ENCODE peak calls at places on chromosomes 13 and 19, in nine cellular contexts. S, L, A, O, D, C, K, Y and N are unnamed samples.

GRCh38 chr19:30319411-30319810 is 52.8 kb upstream of the ZNF536 start:
- DNase-seq in S (no peak), L (no peak), A (no peak), O (no peak), D (no peak), C (no peak), K (no peak), Y (no peak), N (no peak)

GRCh38 chr19:3671680-3672574 is 28.3 kb downstream of the PIP5K1C start:
- DNase-seq in S (no peak), L (no peak), A (no peak), O (peak; percentile 42), D (peak; percentile 52), C (peak; percentile 60), K (no peak), Y (no peak), N (no peak)

GRCh38 chr13:85864963-85865530 is 65.8 kb upstream of the SLITRK6 start:
- DNase-seq in S (no peak), L (no peak), A (no peak), O (peak; percentile 3), D (peak; percentile 1), C (no peak), K (no peak), Y (peak; percentile 11), N (peak; percentile 31)

GRCh38 chr13:97285221-97285955 is 63.3 kb downstream of the MBNL2 start:
- DNase-seq in S (no peak), L (no peak), A (no peak), O (peak; percentile 17), D (no peak), C (no peak), K (no peak), Y (no peak), N (no peak)

GRCh38 chr19:14369399-14370168 is 11.7 kb upstream of the ADGRE5 start:
- DNase-seq in S (peak; percentile 75), L (no peak), A (no peak), O (peak; percentile 76), D (peak; percentile 30), C (no peak), K (no peak), Y (peak; percentile 32), N (no peak)

GRCh38 chr13:109695402-109696190 is 90.8 kb downstream of the IRS2 start:
- DNase-seq in S (no peak), L (no peak), A (no peak), O (no peak), D (no peak), C (no peak), K (no peak), Y (no peak), N (no peak)

GRCh38 chr19:33298146-33298911 is 4.0 kb downstream of the CEBPA start:
- DNase-seq in S (no peak), L (peak; percentile 80), A (peak; percentile 39), O (no peak), D (no peak), C (no peak), K (peak; percentile 84), Y (no peak), N (peak; percentile 67)

GRCh38 chr19:10122066-10122465 is 2.4 kb upstream of the EIF3G start:
- DNase-seq in S (no peak), L (no peak), A (no peak), O (peak; percentile 64), D (peak; percentile 64), C (no peak), K (no peak), Y (no peak), N (no peak)

GRCh38 chr19:5916201-5916708 is 2.2 kb downstream of the CAPS start:
- DNase-seq in S (no peak), L (no peak), A (no peak), O (no peak), D (no peak), C (no peak), K (no peak), Y (no peak), N (no peak)

GRCh38 chr19:4371209-4371897 is 28.0 kb downstream of the MPND start:
- DNase-seq in S (no peak), L (no peak), A (no peak), O (no peak), D (no peak), C (no peak), K (peak; percentile 45), Y (no peak), N (no peak)

GRCh38 chr19:13920940-13921744 is 15.1 kb downstream of the CC2D1A start:
- DNase-seq in S (no peak), L (no peak), A (no peak), O (peak; percentile 57), D (peak; percentile 69), C (no peak), K (no peak), Y (peak; percentile 40), N (peak; percentile 55)

GRCh38 chr13:95710313-95710712 is 33.4 kb downstream of the DNAJC3 start:
- DNase-seq in S (no peak), L (no peak), A (no peak), O (peak; percentile 66), D (peak; percentile 93), C (no peak), K (no peak), Y (peak; percentile 60), N (no peak)

GRCh38 chr19:31525610-31526147 is 176.4 kb upstream of the TSHZ3 start:
- DNase-seq in S (no peak), L (no peak), A (no peak), O (no peak), D (no peak), C (no peak), K (no peak), Y (no peak), N (no peak)

GRCh38 chr19:12774588-12775555 is at the start of gene HOOK2:
- DNase-seq in S (no peak), L (peak; percentile 97), A (peak; percentile 99), O (no peak), D (no peak), C (peak; percentile 38), K (peak; percentile 99), Y (no peak), N (peak; percentile 97)

GRCh38 chr19:5850743-5851293 is 431 bp downstream of the FUT3 start:
- DNase-seq in S (no peak), L (peak; percentile 86), A (peak; percentile 66), O (peak; percentile 61), D (peak; percentile 75), C (peak; percentile 55), K (no peak), Y (peak; percentile 53), N (no peak)

GRCh38 chr13:49540552-49540951 is 44.8 kb downstream of the PHF11 start:
- DNase-seq in S (no peak), L (no peak), A (no peak), O (peak; percentile 82), D (peak; percentile 62), C (no peak), K (no peak), Y (no peak), N (no peak)

GRCh38 chr13:40986328-40986856 is 32.7 kb downstream of the ELF1 start:
- DNase-seq in S (no peak), L (no peak), A (no peak), O (peak; percentile 47), D (peak; percentile 51), C (no peak), K (no peak), Y (no peak), N (no peak)

DNA sequence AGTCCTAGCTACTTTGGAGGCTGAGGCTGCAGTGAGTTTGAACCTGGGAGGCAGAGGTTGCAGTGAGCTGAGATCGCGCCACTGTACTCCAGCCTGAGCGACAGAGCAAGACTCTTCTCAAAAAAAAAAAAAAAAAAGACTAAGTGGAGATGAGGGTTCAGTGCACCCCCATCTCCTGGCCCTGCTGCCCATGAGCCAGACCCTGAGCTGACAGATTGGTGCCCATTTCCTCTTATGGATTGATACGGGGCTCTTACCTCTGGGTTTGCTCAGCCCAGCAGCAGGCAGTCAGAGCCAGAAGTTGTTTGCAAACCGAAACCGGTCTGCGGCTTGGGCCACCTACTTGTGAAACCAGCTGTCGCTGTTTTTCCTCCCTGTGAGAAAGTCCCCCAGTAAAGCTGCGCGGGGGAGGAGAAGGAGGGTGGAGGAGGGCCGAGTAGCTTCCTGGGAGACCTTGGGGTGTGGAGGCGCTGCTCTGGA is 36.9 kb downstream of the ARRDC2 start:
- DNase-seq in S (peak; percentile 68), L (peak; percentile 86), A (peak; percentile 86), O (peak; percentile 63), D (peak; percentile 71), C (peak; percentile 44), K (no peak), Y (peak; percentile 62), N (peak; percentile 43)
- H3K4me3 ChIP-seq in S (peak overlapping the region; percentile 44), L (peak overlapping the region; percentile 51), A (peak overlapping the region; percentile 40), O (peak overlapping the region; percentile 26), D (peak overlapping the region; percentile 26), C (peak overlapping the region; percentile 17), K (no peak overlapping the region), Y (peak overlapping the region; percentile 29), N (peak overlapping the region; percentile 7)

GRCh38 chr13:70571221-70571620 is 463.0 kb upstream of the KLHL1 start:
- DNase-seq in S (no peak), L (no peak), A (no peak), O (no peak), D (no peak), C (no peak), K (no peak), Y (no peak), N (no peak)

GRCh38 chr13:70568571-70568970 is 460.3 kb upstream of the KLHL1 start:
- DNase-seq in S (no peak), L (no peak), A (no peak), O (peak; percentile 16), D (peak; percentile 69), C (no peak), K (no peak), Y (peak; percentile 47), N (no peak)
- TF ChIP-seq CTCF in S (no peak), L (peak; percentile 51), A (no peak), O (no peak), D (peak; percentile 61), C (no peak), K (peak; percentile 75), Y (peak; percentile 41), N (peak; percentile 86)

DNA sequence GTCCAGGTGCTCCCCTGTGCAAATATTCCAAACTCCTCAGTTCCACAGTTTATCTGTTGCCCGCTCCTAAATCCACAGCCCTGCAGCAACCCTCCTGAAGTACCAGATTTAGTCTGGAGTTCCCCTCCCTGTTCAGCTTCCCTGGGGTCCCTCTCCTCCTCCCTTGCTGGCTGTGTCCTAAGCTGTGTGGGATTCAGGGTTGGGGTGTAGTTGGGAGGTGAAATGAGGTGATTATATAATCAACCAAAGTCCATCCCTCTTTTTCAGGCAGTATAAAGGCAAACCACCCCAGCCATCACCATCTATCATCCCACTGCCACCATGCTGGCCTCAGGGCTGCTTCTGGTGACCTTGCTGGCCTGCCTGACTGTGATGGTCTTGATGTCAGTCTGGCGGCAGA is at the start of gene CYP2A13:
- DNase-seq in S (no peak), L (no peak), A (no peak), O (no peak), D (no peak), C (no peak), K (no peak), Y (no peak), N (no peak)
- H3K4me3 ChIP-seq in S (no peak within 1 kb of the TSS), L (no peak within 1 kb of the TSS), A (no peak within 1 kb of the TSS), O (no peak within 1 kb of the TSS), D (no peak within 1 kb of the TSS), C (no peak within 1 kb of the TSS), K (no peak within 1 kb of the TSS), Y (no peak within 1 kb of the TSS), N (no peak within 1 kb of the TSS)

DNA sequence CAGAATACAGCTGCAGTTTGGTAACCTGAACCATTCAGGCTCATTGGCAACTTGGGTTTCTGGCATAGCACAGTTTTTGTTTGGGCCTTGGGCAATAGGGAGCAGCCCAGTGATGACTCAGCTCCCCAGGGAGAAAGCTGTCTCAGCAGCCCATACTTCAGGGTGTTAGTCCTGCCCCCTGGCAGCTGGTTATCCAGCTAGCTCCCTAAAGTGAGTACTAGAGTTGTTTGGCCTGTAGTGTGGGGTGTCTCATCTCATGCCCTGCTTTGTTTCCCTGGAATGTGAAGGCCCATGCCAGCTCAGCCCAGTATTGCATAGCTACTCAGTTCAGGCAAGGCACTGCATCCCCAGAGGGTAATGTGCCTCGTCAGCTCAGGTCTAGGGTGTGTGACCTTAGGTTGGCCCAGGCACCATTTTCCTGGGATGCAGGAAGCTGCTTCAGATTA is 18.2 kb upstream of the ZNF543 start:
- DNase-seq in S (no peak), L (no peak), A (no peak), O (peak; percentile 88), D (peak; percentile 99), C (no peak), K (peak; percentile 82), Y (peak; percentile 93), N (no peak)
- TF ChIP-seq CTCF in S (no peak), L (no peak), A (no peak), O (no peak), D (no peak), C (no peak), K (no peak), Y (no peak), N (no peak)